ENCODE peak calls at places on chromosomes 12 and 14, in nine cellular contexts. C is esophagus muscularis mucosa; U is testis; K is CD4-positive, alpha-beta memory T cell; P is body of pancreas; Z is heart left ventricle; I is thoracic aorta; S is gastrocnemius medialis; B is adrenal gland. X is an unnamed sample.

GRCh38 chr12:111409403-111410228 is 3.9 kb downstream of the SH2B3 start:
- DNase-seq in I (peak; percentile 13), B (peak; percentile 51), Z (peak; percentile 86), S (peak; percentile 35), P (peak; percentile 73), U (no peak), K (no peak), C (no peak), X (peak; percentile 86)

GRCh38 chr12:99658950-99659349 is 11.4 kb downstream of the GARIN6 start:
- DNase-seq in I (no peak), P (no peak), Z (no peak), S (no peak), U (no peak), B (no peak), C (no peak), K (no peak), X (no peak)

GRCh38 chr12:80233926-80234325 is 134.6 kb downstream of the OTOGL start:
- DNase-seq in Z (no peak), I (no peak), K (no peak), S (no peak), U (no peak), C (no peak), B (no peak), P (no peak), X (no peak)

GRCh38 chr14:60278350-60278749 is 29.3 kb downstream of the PPM1A start:
- DNase-seq in P (no peak), U (no peak), S (no peak), Z (no peak), K (no peak), C (no peak), B (no peak), I (no peak), X (no peak)

GRCh38 chr12:130041983-130042812 is 120.1 kb upstream of the FZD10 start:
- DNase-seq in Z (no peak), I (no peak), C (no peak), P (peak; percentile 61), S (no peak), B (peak; percentile 48), U (peak; percentile 81), K (no peak), X (no peak)

GRCh38 chr12:21643758-21644157 is 13.9 kb downstream of the LDHB start:
- DNase-seq in Z (no peak), P (no peak), S (no peak), C (no peak), I (no peak), B (no peak), U (no peak), K (no peak), X (no peak)

GRCh38 chr14:74919421-74920165 is 3.5 kb downstream of the RPS6KL1 start:
- DNase-seq in Z (no peak), S (no peak), I (no peak), B (no peak), U (no peak), P (no peak), K (no peak), C (no peak), X (no peak)

GRCh38 chr14:37869633-37870032 is 274.2 kb downstream of the TTC6 start:
- DNase-seq in P (no peak), Z (no peak), S (no peak), K (no peak), U (no peak), I (no peak), C (no peak), B (no peak), X (no peak)

GRCh38 chr12:6647083-6647604 is at the start of gene ACRBP:
- DNase-seq in K (no peak), C (no peak), Z (peak; percentile 81), P (peak; percentile 90), B (peak; percentile 74), I (no peak), S (peak; percentile 72), U (peak; percentile 74), X (no peak)

GRCh38 chr12:124827588-124828184 is 36.0 kb downstream of the SCARB1 start:
- DNase-seq in Z (no peak), K (no peak), U (no peak), P (no peak), I (no peak), B (no peak), C (no peak), S (no peak), X (no peak)

GRCh38 chr14:89855961-89856360 is 98.6 kb downstream of the EFCAB11 start:
- DNase-seq in P (no peak), K (no peak), Z (no peak), B (peak; percentile 72), I (no peak), C (no peak), S (no peak), U (no peak), X (no peak)

GRCh38 chr12:13380297-13380696 is 183.8 kb downstream of the EMP1 start:
- DNase-seq in Z (no peak), U (no peak), S (no peak), K (no peak), P (no peak), C (no peak), I (no peak), B (no peak), X (no peak)

GRCh38 chr14:68468437-68469207 is 324.2 kb downstream of the ZFP36L1 start:
- DNase-seq in P (no peak), C (peak; percentile 82), S (no peak), U (no peak), I (no peak), Z (no peak), B (no peak), K (no peak), X (no peak)

GRCh38 chr14:54652188-54652889 is 85.4 kb downstream of the SAMD4A start:
- DNase-seq in C (peak; percentile 94), P (peak; percentile 72), I (peak; percentile 73), K (no peak), B (peak; percentile 91), Z (peak; percentile 89), U (peak; percentile 91), S (peak; percentile 85), X (peak; percentile 91)

GRCh38 chr12:70885952-70886351 is 34.6 kb downstream of the PTPRR start:
- DNase-seq in I (no peak), S (no peak), C (no peak), U (no peak), K (no peak), P (no peak), Z (no peak), B (no peak), X (peak; percentile 64)

GRCh38 chr12:114684098-114684869 is at the start of gene TBX3:
- DNase-seq in C (peak; percentile 96), K (peak; percentile 12), U (peak; percentile 96), Z (peak; percentile 92), P (peak; percentile 80), I (peak; percentile 61), S (peak; percentile 98), B (peak; percentile 98), X (no peak)

GRCh38 chr12:118237053-118237665 is 101.2 kb downstream of the PEBP1 start:
- DNase-seq in P (no peak), C (no peak), S (no peak), K (no peak), U (no peak), Z (no peak), B (no peak), I (no peak), X (no peak)

GRCh38 chr12:58283553-58283952 is 342.2 kb downstream of the ATP23 start:
- DNase-seq in P (no peak), C (no peak), I (no peak), U (no peak), K (no peak), Z (peak; percentile 12), S (no peak), B (no peak), X (no peak)

GRCh38 chr14:100165376-100165775 is 5.9 kb upstream of the DEGS2 start:
- DNase-seq in Z (no peak), I (no peak), S (no peak), U (no peak), K (no peak), B (no peak), C (no peak), P (no peak), X (no peak)

GRCh38 chr14:24330973-24331674 is 3.7 kb downstream of the ADCY4 start:
- DNase-seq in S (no peak), Z (no peak), C (no peak), K (no peak), P (no peak), I (no peak), B (no peak), U (no peak), X (no peak)

DNA sequence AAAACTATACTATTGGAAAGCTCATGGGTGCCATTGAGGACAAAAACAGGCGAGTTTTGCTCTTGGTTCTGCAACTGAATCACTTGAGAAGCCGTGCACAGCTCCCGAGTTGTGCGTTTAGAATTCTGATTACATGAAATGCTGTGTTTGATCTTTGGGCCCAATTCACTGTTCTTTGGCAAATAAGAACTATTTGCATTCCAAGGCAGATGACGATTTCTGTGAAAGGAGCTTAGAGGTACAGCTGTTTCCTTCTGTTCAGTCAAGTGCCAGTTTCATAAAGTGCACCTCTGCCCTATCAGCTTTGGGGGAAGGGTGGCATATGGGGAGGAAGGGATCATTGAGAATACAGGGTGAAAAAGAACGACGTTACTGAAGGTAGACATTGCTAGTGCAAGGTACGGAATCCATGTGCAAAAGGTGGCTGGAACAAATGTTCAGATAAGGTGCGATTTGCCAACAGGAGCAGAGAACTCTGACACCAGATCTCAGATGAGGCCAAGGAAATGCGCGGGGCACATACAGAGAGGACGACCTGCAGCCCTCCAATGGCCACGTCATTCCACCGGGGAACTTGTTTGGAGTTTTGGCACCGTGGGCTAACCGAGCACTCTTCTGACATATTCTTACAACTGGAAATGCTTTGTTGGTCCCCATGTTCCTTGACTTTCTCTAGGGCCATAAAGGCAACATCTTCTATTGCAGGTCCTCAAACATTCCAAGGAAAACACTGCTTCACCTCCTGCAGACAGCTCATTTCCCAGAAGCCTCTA is 30.1 kb downstream of the TCHP start:
- DNase-seq in I (no peak), B (no peak), Z (no peak), K (no peak), S (no peak), C (no peak), P (peak; percentile 68), U (no peak), X (no peak)
- H3K36me3 ChIP-seq in I (peaks cover 38% of the 10 kb centered on the region), B (no peaks in the 10 kb centered on the region), Z (no peaks in the 10 kb centered on the region), K (peaks cover 58% of the 10 kb centered on the region), S (peaks cover 63% of the 10 kb centered on the region), C (peaks cover 90% of the 10 kb centered on the region), P (peaks cover 11% of the 10 kb centered on the region), U (no peaks in the 10 kb centered on the region), X (peaks cover 40% of the 10 kb centered on the region)

GRCh38 chr12:47100146-47100545 is 20.4 kb upstream of the AMIGO2 start:
- DNase-seq in U (no peak), K (no peak), I (no peak), P (no peak), S (no peak), Z (no peak), B (no peak), C (no peak), X (no peak)
- H3K36me3 ChIP-seq in U (no peaks in the 10 kb centered on the region), K (no peaks in the 10 kb centered on the region), I (no peaks in the 10 kb centered on the region), P (no peaks in the 10 kb centered on the region), S (no peaks in the 10 kb centered on the region), Z (no peaks in the 10 kb centered on the region), B (no peaks in the 10 kb centered on the region), C (no peaks in the 10 kb centered on the region), X (no peaks in the 10 kb centered on the region)

GRCh38 chr14:101985957-101986356 is 21.6 kb downstream of the DYNC1H1 start:
- DNase-seq in B (peak; percentile 49), P (no peak), S (no peak), Z (no peak), U (no peak), I (no peak), K (no peak), C (no peak), X (no peak)
- H3K36me3 ChIP-seq in B (no peaks in the 10 kb centered on the region), P (peaks cover 65% of the 10 kb centered on the region), S (peaks cover 94% of the 10 kb centered on the region), Z (no peaks in the 10 kb centered on the region), U (no peaks in the 10 kb centered on the region), I (peaks cover 80% of the 10 kb centered on the region), K (peaks cover 71% of the 10 kb centered on the region), C (peaks cover 99% of the 10 kb centered on the region), X (peaks cover 82% of the 10 kb centered on the region)

GRCh38 chr12:120514002-120514401 is 15.0 kb downstream of the COQ5 start:
- DNase-seq in S (no peak), I (no peak), P (no peak), Z (no peak), K (no peak), B (no peak), U (peak; percentile 32), C (no peak), X (no peak)
- H3K36me3 ChIP-seq in S (peaks cover 66% of the 10 kb centered on the region), I (peaks cover 19% of the 10 kb centered on the region), P (peaks cover 17% of the 10 kb centered on the region), Z (no peaks in the 10 kb centered on the region), K (peaks cover 18% of the 10 kb centered on the region), B (no peaks in the 10 kb centered on the region), U (no peaks in the 10 kb centered on the region), C (peaks cover 84% of the 10 kb centered on the region), X (peaks cover 16% of the 10 kb centered on the region)